ENCODE peak calls at places on chromosomes 12 and 14, in five cellular contexts. O is NCI-H1105; G is astrocyte of the hippocampus; W is stimulated activated CD8-positive, alpha-beta memory T cell treated with anti-CD3 and anti-CD28 coated beads, Interleukin-7, amount 100 ng/mL, for 1 hour; S is Calu3. R is an unnamed sample.

GRCh38 chr14:100610511-100611217 is 23.4 kb upstream of the BEGAIN start:
- DNase-seq in G (no peak), W (no peak), S (no peak), O (no peak), R (no peak)

GRCh38 chr14:101009531-101009930 is 106.0 kb upstream of the RTL1 start:
- DNase-seq in S (no peak), G (no peak), W (no peak), O (no peak), R (no peak)

GRCh38 chr14:75274899-75275569 is 3.6 kb upstream of the FOS start:
- DNase-seq in S (no peak), W (no peak), O (no peak), G (no peak), R (peak; percentile 72)

GRCh38 chr14:104421401-104421821 is 158.2 kb upstream of the C14orf180 start:
- DNase-seq in S (no peak), W (no peak), G (no peak), O (no peak), R (no peak)

GRCh38 chr12:95059984-95060383 is 13.4 kb downstream of the NR2C1 start:
- DNase-seq in S (no peak), O (no peak), W (no peak), G (no peak), R (no peak)

GRCh38 chr14:45891417-45892080 is 638.5 kb upstream of the MIS18BP1 start:
- DNase-seq in S (peak; percentile 2), O (peak; percentile 93), W (no peak), G (no peak), R (no peak)

GRCh38 chr12:60106207-60106606 is 510.4 kb downstream of the SLC16A7 start:
- DNase-seq in W (no peak), O (no peak), S (no peak), G (peak; percentile 14), R (no peak)

GRCh38 chr12:99498756-99499155 is 148.8 kb upstream of the GARIN6 start:
- DNase-seq in G (peak; percentile 86), S (peak; percentile 5), O (no peak), W (no peak), R (no peak)

GRCh38 chr12:51442324-51442723 is 17.7 kb downstream of the SLC4A8 start:
- DNase-seq in W (no peak), S (no peak), O (no peak), G (peak; percentile 62), R (no peak)

GRCh38 chr12:102216086-102216691 is 18.6 kb upstream of the PMCH start:
- DNase-seq in G (peak; percentile 77), S (no peak), W (no peak), O (no peak), R (no peak)

GRCh38 chr12:49264466-49264872 is 413 bp upstream of the TUBA1C start:
- DNase-seq in O (no peak), S (no peak), W (no peak), G (peak; percentile 72), R (peak; percentile 44)

GRCh38 chr14:85731198-85731597 is 201.3 kb downstream of the FLRT2 start:
- DNase-seq in S (no peak), W (no peak), O (no peak), G (peak; percentile 70), R (no peak)

GRCh38 chr14:104742586-104743455 is 10.1 kb upstream of the SIVA1 start:
- DNase-seq in O (no peak), G (no peak), W (no peak), S (no peak), R (no peak)

R was measured in T-helper 1 cell.